ENCODE peak calls at places on chromosomes 5 and 9, in ten cellular contexts. U is choroid plexus epithelial cell; P is left ventricle myocardium inferior; L is heart left ventricle; Q is CD8-positive, alpha-beta T cell; O is lower leg skin; K is MM.1S; B is lower lobe of right lung; Z is foreskin fibroblast; Y is astrocyte of the spinal cord. R is an unnamed sample.

GRCh38 chr9:124355032-124355940 is 60.0 kb downstream of the PSMB7 start:
- DNase-seq in U (no peak), P (no peak), L (peak), Q (no peak), O (peak), K (no peak), B (no peak), Z (no peak), Y (no peak), R (no peak)

GRCh38 chr5:137667341-137667740 is 68.5 kb downstream of the KLHL3 start:
- DNase-seq in U (no peak), P (no peak), L (no peak), Q (no peak), O (peak), K (no peak), B (no peak), Z (no peak), Y (no peak), R (no peak)

GRCh38 chr9:34891386-34891785 is 66.7 kb upstream of the PHF24 start:
- DNase-seq in U (no peak), P (no peak), L (no peak), Q (no peak), O (no peak), K (no peak), B (no peak), Z (peak), Y (no peak), R (no peak)

GRCh38 chr5:95823241-95823737 is 763 bp upstream of the GLRX start:
- DNase-seq in U (no peak), P (no peak), L (no peak), Q (no peak), O (peak), K (no peak), B (no peak), Z (no peak), Y (no peak), R (no peak)

GRCh38 chr9:137422668-137423000 is 328 bp downstream of the EXD3 start:
- DNase-seq in U (no peak), P (peak), L (peak), Q (no peak), O (no peak), K (no peak), B (peak), Z (peak), Y (no peak), R (no peak)

GRCh38 chr5:117947121-117947520 is 1041.2 kb downstream of the DTWD2 start:
- DNase-seq in U (no peak), P (no peak), L (no peak), Q (no peak), O (no peak), K (no peak), B (no peak), Z (no peak), Y (no peak), R (no peak)

GRCh38 chr5:14581891-14582796 is 552 bp downstream of the OTULINL start:
- DNase-seq in U (peak), P (peak), L (peak), Q (peak), O (peak), K (peak), B (peak), Z (peak), Y (no peak), R (peak)

GRCh38 chr5:167565555-167565954 is 725.9 kb upstream of the WWC1 start:
- DNase-seq in U (peak), P (no peak), L (no peak), Q (no peak), O (no peak), K (peak), B (no peak), Z (peak), Y (peak), R (no peak)

GRCh38 chr5:51882647-51883046 is 499.4 kb downstream of the ISL1 start:
- DNase-seq in U (no peak), P (no peak), L (no peak), Q (no peak), O (no peak), K (no peak), B (no peak), Z (no peak), Y (no peak), R (no peak)

GRCh38 chr9:120456218-120456617 is 123.7 kb downstream of the CDK5RAP2 start:
- DNase-seq in U (no peak), P (no peak), L (no peak), Q (no peak), O (no peak), K (no peak), B (no peak), Z (no peak), Y (no peak), R (no peak)

GRCh38 chr5:505946-506555 is 18.2 kb downstream of the SLC9A3 start:
- DNase-seq in U (no peak), P (no peak), L (no peak), Q (no peak), O (no peak), K (no peak), B (no peak), Z (no peak), Y (no peak), R (no peak)

GRCh38 chr5:132190161-132190817 is 37.4 kb downstream of the P4HA2 start:
- DNase-seq in U (peak), P (no peak), L (no peak), Q (no peak), O (no peak), K (peak), B (no peak), Z (peak), Y (peak), R (no peak)

GRCh38 chr9:97293207-97293721 is 14.2 kb upstream of the CCDC180 start:
- DNase-seq in U (peak), P (peak), L (no peak), Q (no peak), O (no peak), K (no peak), B (no peak), Z (peak), Y (peak), R (no peak)

GRCh38 chr9:23557691-23558090 is 268.3 kb downstream of the ELAVL2 start:
- DNase-seq in U (peak), P (no peak), L (no peak), Q (no peak), O (no peak), K (no peak), B (no peak), Z (no peak), Y (peak), R (no peak)

GRCh38 chr5:124087752-124088151 is 575.8 kb downstream of the CSNK1G3 start:
- DNase-seq in U (no peak), P (no peak), L (no peak), Q (no peak), O (no peak), K (no peak), B (no peak), Z (no peak), Y (no peak), R (no peak)

GRCh38 chr9:5499889-5500398 is 10.4 kb upstream of the PDCD1LG2 start:
- DNase-seq in U (peak), P (no peak), L (no peak), Q (no peak), O (no peak), K (no peak), B (no peak), Z (peak), Y (peak), R (peak)

GRCh38 chr5:178213003-178213449 is 8.7 kb downstream of the HNRNPAB start:
- DNase-seq in U (no peak), P (no peak), L (no peak), Q (no peak), O (no peak), K (no peak), B (peak), Z (no peak), Y (no peak), R (no peak)

GRCh38 chr9:2933165-2934095 is 89.5 kb upstream of the PUM3 start:
- DNase-seq in U (no peak), P (no peak), L (peak), Q (no peak), O (no peak), K (no peak), B (peak), Z (no peak), Y (no peak), R (no peak)

GRCh38 chr9:135370411-135371375 is 108.9 kb upstream of the PPP1R26 start:
- DNase-seq in U (no peak), P (no peak), L (no peak), Q (no peak), O (no peak), K (no peak), B (no peak), Z (no peak), Y (no peak), R (no peak)

GRCh38 chr5:179129607-179130071 is 69.5 kb downstream of the ZNF354C start:
- DNase-seq in U (no peak), P (no peak), L (no peak), Q (no peak), O (no peak), K (peak), B (peak), Z (no peak), Y (no peak), R (no peak)

DNA sequence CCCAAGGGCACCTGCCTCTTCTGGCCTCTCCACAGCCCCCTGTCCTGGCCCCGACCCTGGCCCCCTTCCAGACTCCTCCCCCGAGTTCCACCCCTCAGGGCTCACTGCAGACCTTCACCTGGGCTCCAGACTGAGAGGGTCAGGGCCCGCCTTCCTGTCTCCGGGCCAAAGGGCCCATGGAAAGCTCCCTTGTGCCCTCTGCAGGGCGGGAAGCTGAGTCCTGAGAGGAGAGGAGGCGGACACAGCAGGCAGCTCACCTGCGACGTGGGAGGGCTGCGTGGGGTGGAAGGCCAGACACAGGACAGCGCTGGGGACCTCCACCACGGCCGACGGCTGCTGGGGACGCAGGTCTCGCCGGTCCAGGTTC is 20.6 kb downstream of the DYNC2I2 start:
- DNase-seq in U (no peak), P (peak), L (peak), Q (no peak), O (peak), K (no peak), B (peak), Z (peak), Y (no peak), R (no peak)
- H3K4me3 ChIP-seq in U (no peak), P (peak), L (peak), Q (no peak), O (no peak), K (no peak), B (peak), Z (no peak), Y (no peak), R (no peak)

DNA sequence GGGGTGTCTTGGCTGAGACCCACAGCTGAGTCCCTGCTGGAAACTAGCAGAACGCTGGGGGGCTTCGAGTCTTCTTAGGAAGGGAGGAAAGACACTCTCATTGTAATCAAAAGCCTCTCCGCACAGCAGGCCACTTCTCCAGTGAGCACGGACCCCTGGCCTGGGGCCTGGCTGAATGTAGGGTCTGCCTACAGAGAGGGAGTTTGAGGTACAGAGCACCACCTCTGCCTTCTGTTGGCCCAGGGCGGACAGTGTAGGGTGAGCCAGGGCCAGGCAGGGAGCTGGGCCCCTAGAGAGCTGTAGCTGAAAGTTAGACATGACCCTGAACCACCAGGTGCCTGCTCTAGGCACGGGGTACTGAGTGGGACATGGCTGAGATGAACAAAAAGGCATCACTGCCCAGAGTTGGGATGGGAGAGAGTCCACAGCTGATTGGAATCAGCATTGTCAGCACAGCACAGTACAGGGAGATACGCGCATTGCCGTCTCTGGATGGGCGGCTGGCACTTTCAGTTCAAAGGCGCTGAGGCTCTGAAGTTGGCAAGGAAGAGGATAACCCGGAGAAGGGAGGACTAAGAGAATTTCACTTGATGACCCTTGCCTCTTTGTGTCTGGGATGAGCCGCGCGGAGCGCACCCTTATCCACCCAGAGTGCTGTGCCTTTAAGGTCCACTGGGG is 363 bp upstream of the SLC25A48 start:
- DNase-seq in U (peak), P (no peak), L (no peak), Q (no peak), O (peak), K (no peak), B (no peak), Z (peak), Y (peak), R (no peak)
- H3K4me3 ChIP-seq in U (no peak), P (peak), L (peak), Q (no peak), O (no peak), K (peak), B (peak), Z (peak), Y (no peak), R (peak)

GRCh38 chr5:82467006-82467561 is 188.9 kb upstream of the RPS23 start:
- DNase-seq in U (peak), P (no peak), L (no peak), Q (no peak), O (no peak), K (no peak), B (no peak), Z (peak), Y (peak), R (peak)
- H3K4me3 ChIP-seq in U (peak), P (peak), L (peak), Q (no peak), O (no peak), K (no peak), B (no peak), Z (peak), Y (no peak), R (no peak)

GRCh38 chr5:134227259-134227658 is 1.4 kb upstream of the PPP2CA start:
- DNase-seq in U (peak), P (no peak), L (no peak), Q (no peak), O (no peak), K (no peak), B (no peak), Z (peak), Y (no peak), R (no peak)
- H3K4me3 ChIP-seq in U (no peak), P (peak), L (peak), Q (peak), O (no peak), K (peak), B (peak), Z (peak), Y (peak), R (peak)